ENCODE peak calls at places on chromosomes 4 and X, in seven cellular contexts. O is SW480; S is left colon; C is stimulated activated naive B cell treated with anti-CD40 and anti-IgM and Interleukin-4, amounts not matched to agents 10 μg/mL and 1 μg/mL and 100 μg/mL, for 72 hours; W is A549; G is HT1080; P is NCI-H524. K is an unnamed sample.

GRCh38 chr4:105196523-105197145 is 50.0 kb downstream of the TET2 start:
- DNase-seq in P (peak), O (no peak), C (no peak), G (no peak), W (peak), S (no peak), K (no peak)

GRCh38 chr4:86544313-86544966 is 49.7 kb upstream of the PTPN13 start:
- DNase-seq in W (no peak), O (no peak), G (no peak), P (no peak), C (no peak), S (no peak), K (no peak)

GRCh38 chrX:19686876-19687275 is 171.6 kb upstream of the MAP3K15 start:
- DNase-seq in O (no peak), C (no peak), S (no peak), W (no peak), P (no peak), G (no peak), K (no peak)

GRCh38 chrX:130039847-130040246 is 57.4 kb downstream of the BCORL1 start:
- DNase-seq in C (no peak), G (no peak), S (no peak), P (no peak), O (no peak), W (no peak), K (no peak)

GRCh38 chr4:77076889-77077635 is 1.3 kb upstream of the CCNI start:
- DNase-seq in P (no peak), O (no peak), W (no peak), S (no peak), G (no peak), C (no peak), K (no peak)

GRCh38 chr4:162498168-162498567 is 334.4 kb upstream of the FSTL5 start:
- DNase-seq in C (no peak), G (no peak), S (no peak), O (no peak), P (no peak), W (no peak), K (no peak)

GRCh38 chr4:183140911-183141320 is 41.9 kb downstream of the WWC2 start:
- DNase-seq in S (no peak), O (no peak), G (peak), C (no peak), W (no peak), P (no peak), K (peak)

GRCh38 chr4:100086766-100087431 is 103.4 kb downstream of the DDIT4L start:
- DNase-seq in W (no peak), G (no peak), C (no peak), P (no peak), O (no peak), S (no peak), K (no peak)

GRCh38 chrX:13059676-13060499 is 15.5 kb upstream of the FAM9C start:
- DNase-seq in P (no peak), G (peak), S (no peak), O (no peak), W (peak), C (no peak), K (no peak)

GRCh38 chrX:45775462-45775861 is 574.8 kb upstream of the DIPK2B start:
- DNase-seq in G (peak), W (peak), P (no peak), S (no peak), C (no peak), O (peak), K (no peak)

GRCh38 chr4:22322996-22323395 is 192.9 kb downstream of the ADGRA3 start:
- DNase-seq in C (no peak), O (no peak), W (no peak), G (no peak), S (no peak), P (no peak), K (no peak)

GRCh38 chr4:9847971-9848764 is 66.7 kb downstream of the DRD5 start:
- DNase-seq in C (no peak), S (no peak), O (peak), W (no peak), P (no peak), G (no peak), K (no peak)

GRCh38 chr4:142202404-142203332 is 566.3 kb downstream of the IL15 start:
- DNase-seq in C (peak), G (no peak), P (no peak), S (no peak), O (no peak), W (no peak), K (no peak)

GRCh38 chr4:86831262-86832090 is 17.7 kb downstream of the SLC10A6 start:
- DNase-seq in G (peak), S (no peak), C (no peak), W (peak), P (no peak), O (peak), K (peak)

GRCh38 chr4:24211821-24212220 is 322.0 kb upstream of the PPARGC1A start:
- DNase-seq in G (peak), C (no peak), W (no peak), S (no peak), P (no peak), O (peak), K (peak)

GRCh38 chr4:46839128-46839527 is 69.9 kb downstream of the COX7B2 start:
- DNase-seq in S (no peak), O (no peak), C (no peak), W (no peak), P (no peak), G (no peak), K (no peak)

GRCh38 chr4:70838400-70838971 is 1.2 kb downstream of the GRSF1 start:
- DNase-seq in S (no peak), G (no peak), P (peak), O (no peak), W (no peak), C (no peak), K (no peak)

GRCh38 chr4:67684839-67685531 is 16.0 kb downstream of the UBA6 start:
- DNase-seq in O (no peak), P (no peak), W (no peak), C (no peak), G (no peak), S (no peak), K (no peak)

GRCh38 chrX:153494541-153495361 is at the start of gene BGN:
- DNase-seq in W (no peak), C (no peak), P (no peak), O (no peak), S (no peak), G (peak), K (no peak)

GRCh38 chrX:43805579-43805978 is 76.7 kb downstream of the MAOB start:
- DNase-seq in G (no peak), W (peak), P (no peak), S (no peak), O (no peak), C (no peak), K (no peak)

GRCh38 chr4:6221851-6222760 is 21.8 kb upstream of the JAKMIP1 start:
- DNase-seq in G (no peak), O (no peak), S (peak), P (peak), C (no peak), W (no peak), K (no peak)

GRCh38 chrX:72145181-72145580 is 13.5 kb upstream of the RTL5 start:
- DNase-seq in W (no peak), G (no peak), S (no peak), C (no peak), P (no peak), O (no peak), K (no peak)

GRCh38 chr4:128385683-128386304 is 98.2 kb upstream of the PGRMC2 start:
- DNase-seq in G (peak), S (no peak), P (no peak), C (no peak), O (peak), W (peak), K (no peak)

GRCh38 chrX:125287282-125287681 is 32.4 kb upstream of the TEX13C start:
- DNase-seq in W (no peak), C (no peak), S (no peak), O (no peak), P (no peak), G (no peak), K (no peak)

GRCh38 chr4:146243141-146243882 is 29.0 kb downstream of the REELD1 start:
- DNase-seq in O (no peak), G (peak), C (peak), S (no peak), W (peak), P (no peak), K (no peak)

GRCh38 chr4:11051181-11051580 is 366.6 kb upstream of the CLNK start:
- DNase-seq in P (peak), C (no peak), G (no peak), S (no peak), O (no peak), W (no peak), K (no peak)

GRCh38 chrX:72057844-72058243 is 73.9 kb downstream of the RTL5 start:
- DNase-seq in W (no peak), C (no peak), S (no peak), G (no peak), P (no peak), O (no peak), K (no peak)

GRCh38 chrX:107857815-107858214 is 32.1 kb downstream of the MID2 start:
- DNase-seq in G (no peak), O (no peak), P (no peak), W (no peak), S (no peak), C (no peak), K (no peak)

GRCh38 chrX:49001521-49002090 is 458 bp downstream of the GRIPAP1 start:
- DNase-seq in C (peak), W (peak), P (peak), S (no peak), O (peak), G (peak), K (no peak)

GRCh38 chr4:32396504-32396903 is 1676.3 kb downstream of the PCDH7 start:
- DNase-seq in C (no peak), O (no peak), S (no peak), P (no peak), W (no peak), G (no peak), K (no peak)

GRCh38 chrX:65034641-65035450 is 58.6 kb upstream of the ZC4H2 start:
- DNase-seq in G (peak), P (peak), W (peak), O (peak), S (peak), C (peak), K (peak)

GRCh38 chr4:173505924-173506779 is 23.9 kb downstream of the HAND2 start:
- DNase-seq in W (peak), C (peak), S (no peak), G (peak), O (peak), P (peak), K (no peak)

GRCh38 chr4:173528378-173529321 is 1.4 kb downstream of the HAND2 start:
- DNase-seq in W (no peak), G (no peak), O (no peak), S (no peak), C (no peak), P (no peak), K (no peak)

GRCh38 chr4:44002368-44002767 is 446.2 kb downstream of the KCTD8 start:
- DNase-seq in W (no peak), S (no peak), O (no peak), G (no peak), C (no peak), P (no peak), K (no peak)